ENCODE peak calls at places on chromosomes 3 and 15, in seven cellular contexts. G is breast epithelium, U is lower leg skin, E is body of pancreas, N is adrenal gland, M is heart left ventricle, H is endothelial cell of umbilical vein. P is an unnamed sample.
A peak's percentile ranks its signal among the peaks of the same experiment; 100 is the strongest.

GRCh38 chr15:90020041-90020735 is 19.1 kb downstream of the ZNF710 start:
- DNase-seq in G (no peak), U (peak; percentile 86), E (peak; percentile 9), N (peak; percentile 34), M (peak; percentile 65), H (peak; percentile 55), P (no peak)

GRCh38 chr3:51967384-51968174 is at the start of gene PCBP4:
- DNase-seq in G (peak; percentile 65), U (peak; percentile 92), E (peak; percentile 79), N (peak; percentile 84), M (peak; percentile 86), H (peak; percentile 45), P (no peak)

GRCh38 chr3:131328739-131329138 is 52.8 kb upstream of the NUDT16 start:
- DNase-seq in G (no peak), U (no peak), E (no peak), N (no peak), M (no peak), H (no peak), P (no peak)

GRCh38 chr3:53744351-53744750 is 101.9 kb downstream of the CHDH start:
- DNase-seq in G (no peak), U (no peak), E (peak; percentile 47), N (no peak), M (no peak), H (no peak), P (no peak)

GRCh38 chr3:127673191-127674098 is 693 bp downstream of the ABTB1 start:
- DNase-seq in G (no peak), U (peak; percentile 89), E (peak; percentile 53), N (peak; percentile 59), M (peak; percentile 52), H (peak; percentile 23), P (peak; percentile 46)

GRCh38 chr3:134757549-134758069 is 37.5 kb upstream of the EPHB1 start:
- DNase-seq in G (no peak), U (no peak), E (no peak), N (no peak), M (no peak), H (no peak), P (no peak)

GRCh38 chr3:113054552-113054951 is 63.8 kb downstream of the GTPBP8 start:
- DNase-seq in G (no peak), U (no peak), E (no peak), N (no peak), M (no peak), H (no peak), P (no peak)

GRCh38 chr3:53495518-53496501 is 1.4 kb downstream of the CACNA1D start:
- DNase-seq in G (no peak), U (no peak), E (peak; percentile 18), N (peak; percentile 40), M (no peak), H (no peak), P (peak; percentile 21)

GRCh38 chr3:108407858-108408257 is 102.5 kb downstream of the MYH15 start:
- DNase-seq in G (no peak), U (no peak), E (no peak), N (no peak), M (no peak), H (no peak), P (no peak)

GRCh38 chr3:72261566-72262564 is 476.9 kb upstream of the PROK2 start:
- DNase-seq in G (no peak), U (no peak), E (no peak), N (no peak), M (no peak), H (no peak), P (no peak)

GRCh38 chr3:55364426-55364825 is 122.7 kb downstream of the WNT5A start:
- DNase-seq in G (no peak), U (no peak), E (no peak), N (no peak), M (no peak), H (no peak), P (no peak)

GRCh38 chr3:140917769-140918168 is 23.9 kb upstream of the SLC25A36 start:
- DNase-seq in G (no peak), U (no peak), E (peak; percentile 86), N (peak; percentile 14), M (peak; percentile 57), H (no peak), P (no peak)

GRCh38 chr3:195208183-195208582 is 62.8 kb downstream of the XXYLT1 start:
- DNase-seq in G (no peak), U (peak; percentile 74), E (no peak), N (no peak), M (no peak), H (no peak), P (no peak)

GRCh38 chr15:48992096-48992495 is 28.4 kb upstream of the SHC4 start:
- DNase-seq in G (no peak), U (no peak), E (no peak), N (no peak), M (no peak), H (no peak), P (no peak)

GRCh38 chr3:111831840-111832239 is 27.2 kb upstream of the PHLDB2 start:
- DNase-seq in G (no peak), U (no peak), E (no peak), N (no peak), M (no peak), H (no peak), P (no peak)

GRCh38 chr3:178967184-178967532 is 104.5 kb downstream of the ZMAT3 start:
- DNase-seq in G (no peak), U (no peak), E (no peak), N (no peak), M (no peak), H (no peak), P (no peak)

GRCh38 chr3:146100825-146101444 is 60.0 kb downstream of the PLOD2 start:
- DNase-seq in G (no peak), U (no peak), E (no peak), N (no peak), M (no peak), H (peak; percentile 80), P (no peak)

GRCh38 chr15:71495381-71495780 is 315.0 kb upstream of the NR2E3 start:
- DNase-seq in G (no peak), U (no peak), E (no peak), N (no peak), M (no peak), H (no peak), P (no peak)

DNA sequence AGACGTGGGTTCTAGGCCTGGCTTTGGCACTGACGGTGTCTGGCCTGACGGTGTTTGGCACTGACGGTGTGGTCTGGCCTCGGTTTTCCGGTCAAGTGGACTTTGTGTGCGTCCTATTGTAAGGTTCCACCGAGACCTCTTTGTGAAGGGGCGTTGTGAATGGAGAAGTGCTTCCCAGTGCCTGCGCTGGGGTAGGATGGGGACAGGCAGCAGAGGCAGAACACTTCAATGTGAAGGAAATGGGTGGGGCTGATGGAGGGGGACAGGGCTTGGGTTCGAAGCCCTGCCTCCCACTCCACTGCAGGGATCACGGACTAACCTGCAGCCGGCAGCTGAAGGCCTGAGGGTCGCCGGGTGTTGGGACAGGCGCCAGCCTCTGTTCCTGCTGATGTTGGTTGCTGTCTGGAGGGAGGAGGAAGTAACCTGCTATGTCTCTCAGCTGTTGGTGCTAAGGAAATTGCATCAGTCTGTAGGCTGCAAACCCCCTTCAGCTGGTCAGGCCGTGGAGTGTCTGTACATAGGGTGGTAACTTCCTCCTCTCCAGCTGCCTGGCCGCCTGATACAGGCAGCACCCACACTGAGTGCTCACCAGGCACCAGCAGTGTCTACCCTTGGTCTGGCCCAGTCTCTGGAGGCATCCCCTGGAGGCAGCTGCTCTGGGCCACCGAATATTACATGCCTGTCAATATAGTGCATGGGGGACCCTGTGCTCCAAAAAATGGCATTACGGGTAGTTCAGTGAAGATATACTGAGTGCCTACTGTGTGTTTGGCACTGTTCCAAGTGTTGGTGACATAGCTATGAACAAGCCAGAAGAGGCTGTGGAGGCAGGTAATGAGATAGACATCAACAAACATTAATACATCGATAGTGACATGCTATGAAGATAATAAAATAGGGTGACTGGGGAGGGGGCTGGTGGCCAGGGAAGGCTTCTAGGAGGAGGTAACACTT is 1.1 kb downstream of the TM6SF1 start:
- DNase-seq in G (peak; percentile 30), U (peak; percentile 87), E (no peak), N (peak; percentile 33), M (peak; percentile 62), H (peak; percentile 90), P (peak; percentile 48)
- TF ChIP-seq POLR2A in G (no peak), U (no peak), E (peak; percentile 25), N (peak; percentile 36), M (no peak), H (peak; percentile 60), P (no peak)

GRCh38 chr3:46693038-46693896 is at the start of gene ALS2CL:
- DNase-seq in G (peak; percentile 45), U (peak; percentile 92), E (peak; percentile 74), N (peak; percentile 55), M (peak; percentile 77), H (peak; percentile 51), P (peak; percentile 59)
- TF ChIP-seq POLR2A in G (no peak), U (no peak), E (peak; percentile 82), N (no peak), M (peak; percentile 94), H (no peak), P (no peak)

GRCh38 chr15:64892850-64893403 is 18.8 kb upstream of the ANKDD1A start:
- DNase-seq in G (no peak), U (no peak), E (no peak), N (no peak), M (no peak), H (no peak), P (no peak)

GRCh38 chr15:64891546-64891945 is 20.2 kb upstream of the ANKDD1A start:
- DNase-seq in G (no peak), U (no peak), E (no peak), N (no peak), M (no peak), H (no peak), P (no peak)

GRCh38 chr15:64895285-64896065 is 16.2 kb upstream of the ANKDD1A start:
- DNase-seq in G (no peak), U (no peak), E (no peak), N (peak; percentile 53), M (no peak), H (peak; percentile 53), P (no peak)

GRCh38 chr15:64894395-64895056 is 17.2 kb upstream of the ANKDD1A start:
- DNase-seq in G (no peak), U (peak; percentile 91), E (no peak), N (peak; percentile 27), M (no peak), H (no peak), P (peak; percentile 69)

GRCh38 chr15:64893481-64894394 is 18.0 kb upstream of the ANKDD1A start:
- DNase-seq in G (peak; percentile 83), U (peak; percentile 98), E (peak; percentile 69), N (peak; percentile 94), M (peak; percentile 97), H (peak; percentile 98), P (peak; percentile 84)
- TF ChIP-seq POLR2A in G (no peak), U (no peak), E (peak; percentile 40), N (peak; percentile 48), M (peak; percentile 64), H (peak; percentile 69), P (peak; percentile 83)

DNA sequence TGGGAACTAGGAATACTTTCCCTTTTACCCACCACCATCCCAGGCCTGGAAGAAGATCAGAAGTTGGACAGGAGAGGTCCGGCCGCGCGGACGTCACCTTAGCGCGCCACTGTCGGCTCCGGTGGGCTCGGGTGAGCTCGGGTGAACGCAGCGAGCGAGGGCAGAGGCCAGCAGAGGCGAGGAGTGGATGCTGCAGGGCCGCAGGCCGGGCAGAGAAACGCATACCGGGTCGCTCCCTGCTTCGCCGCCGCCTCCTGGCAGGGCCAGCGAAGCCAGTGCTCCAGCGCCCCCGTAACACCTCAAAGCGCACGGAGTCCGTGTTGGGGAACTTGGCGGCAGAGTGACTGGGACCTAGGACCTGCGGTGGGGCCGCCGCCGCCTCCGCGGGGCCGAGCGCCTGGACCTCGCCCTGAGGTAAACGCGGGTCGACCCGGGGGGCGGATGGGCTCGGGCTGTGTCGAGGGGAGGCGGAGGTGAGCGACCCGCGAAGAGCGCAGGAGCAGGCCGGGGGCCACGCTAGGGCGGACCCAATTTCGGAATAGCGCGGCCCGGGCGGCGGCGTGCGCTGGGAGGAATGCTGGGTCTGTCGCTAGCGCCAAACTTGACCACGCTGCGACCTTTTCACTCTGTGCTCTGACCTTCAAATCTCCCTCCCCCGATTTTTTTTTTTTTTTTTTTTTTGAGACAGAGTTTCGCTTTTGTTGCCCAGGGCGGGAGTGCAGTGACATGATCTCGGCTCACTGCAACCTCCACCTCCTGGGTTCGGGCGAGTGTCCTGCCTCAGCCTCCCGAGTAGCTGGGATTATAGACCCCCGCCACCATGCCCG is 1.6 kb downstream of the CYP11A1 start:
- DNase-seq in G (no peak), U (peak; percentile 88), E (no peak), N (peak; percentile 69), M (peak; percentile 48), H (peak; percentile 41), P (no peak)
- TF ChIP-seq POLR2A in G (no peak), U (no peak), E (no peak), N (peak; percentile 79), M (no peak), H (no peak), P (no peak)